ENCODE peak calls at places on chromosomes 13 and 19, in ten cellular contexts. J is aorta, G is ascending aorta, D is fibroblast of lung, M is mesenchymal stem cell, R is hepatocyte, N is heart left ventricle, Y is tibial nerve, P is brain microvascular endothelial cell, K is right atrium auricular region. L is an unnamed sample.

GRCh38 chr19:55694241-55694655 is 19.2 kb downstream of the EPN1 start:
- DNase-seq in J (no peak), G (no peak), D (no peak), M (no peak), R (no peak), N (no peak), Y (no peak), P (no peak), K (no peak), L (no peak)

GRCh38 chr13:105196052-105196451 is 1339.4 kb downstream of the EFNB2 start:
- DNase-seq in J (no peak), G (no peak), D (peak), M (peak), R (peak), N (no peak), Y (no peak), P (peak), K (no peak), L (no peak)

GRCh38 chr19:49895566-49896297 is 955 bp downstream of the IL4I1 start:
- DNase-seq in J (no peak), G (no peak), D (no peak), M (no peak), R (no peak), N (no peak), Y (no peak), P (no peak), K (no peak), L (no peak)

GRCh38 chr13:77554079-77554478 is 18.6 kb downstream of the SCEL start:
- DNase-seq in J (no peak), G (no peak), D (no peak), M (no peak), R (no peak), N (no peak), Y (no peak), P (no peak), K (no peak), L (no peak)

GRCh38 chr19:18878858-18879578 is 16.9 kb downstream of the CERS1 start:
- DNase-seq in J (no peak), G (no peak), D (no peak), M (no peak), R (no peak), N (no peak), Y (no peak), P (no peak), K (no peak), L (no peak)

GRCh38 chr19:4216832-4217231 is 12.5 kb upstream of the EBI3 start:
- DNase-seq in J (no peak), G (no peak), D (no peak), M (no peak), R (no peak), N (no peak), Y (no peak), P (no peak), K (no peak), L (no peak)

GRCh38 chr13:59677966-59678814 is 485.5 kb downstream of the DIAPH3 start:
- DNase-seq in J (no peak), G (no peak), D (peak), M (peak), R (peak), N (no peak), Y (peak), P (peak), K (no peak), L (no peak)

GRCh38 chr13:88459335-88459734 is 788.2 kb downstream of the SLITRK5 start:
- DNase-seq in J (no peak), G (no peak), D (no peak), M (no peak), R (no peak), N (no peak), Y (no peak), P (no peak), K (no peak), L (no peak)

GRCh38 chr19:36028313-36029041 is 4.2 kb downstream of the CLIP3 start:
- DNase-seq in J (no peak), G (no peak), D (no peak), M (no peak), R (no peak), N (no peak), Y (no peak), P (no peak), K (no peak), L (no peak)

GRCh38 chr13:45417790-45418534 is at the start of gene SLC25A30:
- DNase-seq in J (peak), G (peak), D (peak), M (peak), R (peak), N (peak), Y (peak), P (peak), K (peak), L (peak)

GRCh38 chr19:56245062-56245740 is 27.3 kb upstream of the EDDM13 start:
- DNase-seq in J (no peak), G (no peak), D (peak), M (no peak), R (no peak), N (no peak), Y (no peak), P (no peak), K (no peak), L (no peak)

GRCh38 chr19:42529248-42529764 is 1.0 kb upstream of the CEACAM1 start:
- DNase-seq in J (peak), G (no peak), D (peak), M (peak), R (peak), N (peak), Y (peak), P (peak), K (peak), L (peak)

GRCh38 chr19:3573162-3573857 is 566 bp downstream of the HMG20B start:
- DNase-seq in J (peak), G (no peak), D (no peak), M (no peak), R (peak), N (no peak), Y (no peak), P (no peak), K (no peak), L (no peak)

GRCh38 chr19:50314724-50315700 is 14.2 kb downstream of the KCNC3 start:
- DNase-seq in J (no peak), G (no peak), D (no peak), M (no peak), R (no peak), N (no peak), Y (no peak), P (no peak), K (no peak), L (no peak)

GRCh38 chr13:75339635-75340374 is 142.2 kb downstream of the TBC1D4 start:
- DNase-seq in J (no peak), G (no peak), D (no peak), M (no peak), R (no peak), N (no peak), Y (no peak), P (no peak), K (no peak), L (no peak)

GRCh38 chr13:100543872-100544602 is 44.6 kb downstream of the GGACT start:
- DNase-seq in J (no peak), G (no peak), D (no peak), M (no peak), R (no peak), N (peak), Y (no peak), P (peak), K (no peak), L (no peak)

GRCh38 chr19:4781851-4782250 is 9.7 kb upstream of the FEM1A start:
- DNase-seq in J (no peak), G (no peak), D (no peak), M (peak), R (no peak), N (no peak), Y (no peak), P (no peak), K (no peak), L (no peak)

GRCh38 chr13:23992722-23993438 is 95.6 kb upstream of the C1QTNF9B start:
- DNase-seq in J (no peak), G (no peak), D (no peak), M (no peak), R (no peak), N (no peak), Y (no peak), P (no peak), K (no peak), L (peak)

GRCh38 chr13:110062077-110062776 is 244.7 kb downstream of the COL4A1 start:
- DNase-seq in J (no peak), G (no peak), D (peak), M (no peak), R (no peak), N (peak), Y (no peak), P (no peak), K (no peak), L (no peak)

DNA sequence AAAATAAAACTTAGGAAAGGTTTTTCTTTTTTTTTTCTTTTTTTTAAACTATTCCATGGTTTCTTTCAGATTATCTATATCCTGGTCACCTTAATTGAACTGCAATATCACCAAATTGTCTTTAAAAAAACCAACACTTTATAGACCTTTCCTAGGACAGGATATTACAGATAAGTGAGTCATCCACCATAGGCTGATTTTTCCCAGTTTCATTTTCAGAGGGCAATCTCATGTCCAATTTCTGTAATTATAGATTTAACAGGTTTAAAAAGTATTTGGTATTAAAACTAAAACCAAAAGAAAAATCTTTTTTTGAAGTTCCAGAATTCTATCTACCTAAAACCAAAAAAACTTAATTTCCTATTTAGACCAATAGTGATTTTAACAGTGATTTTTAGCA is 13.2 kb downstream of the SPART start:
- DNase-seq in J (no peak), G (no peak), D (peak), M (peak), R (no peak), N (no peak), Y (no peak), P (no peak), K (no peak), L (no peak)
- H3K27ac ChIP-seq in J (no peak), G (no peak), D (peak), M (no peak), R (no peak), N (no peak), Y (no peak), P (peak), K (no peak), L (no peak)

GRCh38 chr13:91292630-91293221 is 54.8 kb upstream of the MIR17HG start:
- DNase-seq in J (no peak), G (no peak), D (no peak), M (no peak), R (no peak), N (no peak), Y (no peak), P (no peak), K (no peak), L (no peak)
- H3K27ac ChIP-seq in J (no peak), G (no peak), D (no peak), M (no peak), R (no peak), N (no peak), Y (no peak), P (no peak), K (no peak), L (no peak)

DNA sequence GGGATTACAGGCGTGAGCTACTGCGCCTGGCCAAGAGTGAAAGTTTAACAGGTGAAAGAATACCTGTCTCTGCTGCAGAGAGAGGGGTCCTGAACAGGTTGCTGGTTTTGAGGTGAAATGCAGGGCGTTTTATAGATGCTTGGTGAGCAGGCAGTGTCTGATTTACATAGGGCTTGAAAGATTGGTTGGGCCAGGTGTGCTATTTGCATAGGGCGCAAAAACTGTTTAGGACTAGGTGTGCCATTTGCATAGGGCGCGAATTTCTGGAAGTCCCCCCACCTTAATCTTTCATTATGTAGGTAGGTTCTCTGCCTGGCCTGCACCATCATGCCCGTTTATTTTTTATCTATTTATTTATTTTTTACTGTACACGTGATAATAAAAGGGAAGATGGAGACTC is 4.5 kb upstream of the NDUFB7 start:
- DNase-seq in J (no peak), G (no peak), D (no peak), M (no peak), R (no peak), N (no peak), Y (no peak), P (no peak), K (no peak), L (no peak)
- H3K27ac ChIP-seq in J (no peak), G (no peak), D (no peak), M (no peak), R (no peak), N (no peak), Y (no peak), P (no peak), K (no peak), L (no peak)

DNA sequence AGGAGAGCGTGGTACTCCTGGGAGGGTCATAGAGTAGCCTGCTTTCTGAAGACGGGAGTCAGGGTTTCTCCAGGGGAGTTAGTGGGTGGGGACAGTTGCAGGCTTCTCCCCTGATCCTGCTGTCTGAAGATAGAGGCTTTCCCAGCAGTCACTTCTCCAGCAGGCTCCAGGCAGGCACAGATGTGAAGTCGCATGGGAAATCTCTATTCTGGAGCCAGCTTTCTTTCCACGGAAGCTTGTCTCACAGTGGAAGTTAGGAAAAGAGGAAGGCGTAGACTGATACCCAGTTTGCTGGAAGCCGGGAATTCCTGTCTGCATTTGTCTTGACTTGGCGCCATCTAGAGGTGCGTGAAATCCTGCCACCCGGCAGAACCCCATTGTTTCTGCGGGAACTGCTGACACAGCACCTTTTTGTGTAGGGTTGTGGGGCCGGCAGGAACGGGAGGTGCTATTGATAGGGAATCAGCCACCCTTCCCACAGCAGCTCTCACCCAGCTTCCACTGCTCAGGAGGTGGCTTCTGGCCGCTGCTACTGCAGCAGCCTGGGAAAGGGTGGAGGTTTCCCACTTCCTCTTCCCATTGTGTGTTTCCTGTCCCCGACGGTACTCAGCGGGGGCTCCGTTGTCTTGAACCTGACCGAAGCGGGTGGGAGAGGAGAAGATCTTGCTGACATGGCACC is 28.5 kb upstream of the NPAS1 start:
- DNase-seq in J (peak), G (peak), D (peak), M (peak), R (peak), N (peak), Y (peak), P (peak), K (peak), L (peak)
- H3K27ac ChIP-seq in J (peak), G (peak), D (peak), M (no peak), R (peak), N (peak), Y (peak), P (no peak), K (peak), L (peak)

L was measured in caudate nucleus.